ENCODE peak calls at places on chromosomes 3 and 15, in five cellular contexts. F is K562, A is GM12878, M is H1, I is HepG2. W is an unnamed sample.

GRCh38 chr3:149726716-149727407 is 25.4 kb downstream of the COMMD2 start:
- DNase-seq in F (no peak), A (peak), M (no peak), I (no peak), W (no peak)

GRCh38 chr3:111848246-111848645 is 10.8 kb upstream of the PHLDB2 start:
- DNase-seq in F (no peak), A (no peak), M (no peak), I (no peak), W (no peak)

GRCh38 chr15:98525625-98526024 is 122.7 kb upstream of the IGF1R start:
- DNase-seq in F (no peak), A (no peak), M (no peak), I (no peak), W (no peak)

GRCh38 chr3:48514431-48515227 is 10.7 kb upstream of the SHISA5 start:
- DNase-seq in F (no peak), A (no peak), M (no peak), I (no peak), W (no peak)

GRCh38 chr3:146262711-146263110 is 11.8 kb upstream of the PLSCR4 start:
- DNase-seq in F (no peak), A (no peak), M (no peak), I (no peak), W (no peak)

GRCh38 chr3:124395584-124396340 is 334.5 kb upstream of the UMPS start:
- DNase-seq in F (no peak), A (no peak), M (no peak), I (no peak), W (no peak)

GRCh38 chr3:183626877-183627594 is 8.4 kb upstream of the KLHL24 start:
- DNase-seq in F (no peak), A (no peak), M (no peak), I (no peak), W (no peak)

GRCh38 chr15:44075535-44075934 is 119.5 kb downstream of the FRMD5 start:
- DNase-seq in F (no peak), A (no peak), M (no peak), I (no peak), W (no peak)

GRCh38 chr15:98648654-98649537 is 557 bp downstream of the IGF1R start:
- DNase-seq in F (peak), A (no peak), M (no peak), I (no peak), W (peak)

GRCh38 chr15:31200735-31201151 is 99.2 kb upstream of the TRPM1 start:
- DNase-seq in F (peak), A (no peak), M (no peak), I (peak), W (peak)

GRCh38 chr15:49313650-49314049 is 109.4 kb upstream of the FGF7 start:
- DNase-seq in F (no peak), A (no peak), M (no peak), I (no peak), W (no peak)

GRCh38 chr3:23461069-23461468 is 257.9 kb downstream of the UBE2E2 start:
- DNase-seq in F (no peak), A (no peak), M (no peak), I (no peak), W (no peak)

GRCh38 chr3:11188231-11188630 is 33.9 kb downstream of the HRH1 start:
- DNase-seq in F (no peak), A (no peak), M (no peak), I (no peak), W (no peak)

GRCh38 chr3:47409284-47409683 is 28.5 kb downstream of the PTPN23 start:
- DNase-seq in F (no peak), A (no peak), M (no peak), I (no peak), W (no peak)

GRCh38 chr3:133836497-133837158 is 31.0 kb downstream of the SRPRB start:
- DNase-seq in F (no peak), A (no peak), M (no peak), I (no peak), W (no peak)

GRCh38 chr3:117036259-117036799 is 326.8 kb downstream of the TUSC7 start:
- DNase-seq in F (no peak), A (no peak), M (no peak), I (no peak), W (no peak)

GRCh38 chr15:43498988-43499387 is 6.0 kb upstream of the TP53BP1 start:
- DNase-seq in F (no peak), A (no peak), M (no peak), I (no peak), W (no peak)

GRCh38 chr3:122416966-122417365 is 1.1 kb upstream of the WDR5B start:
- DNase-seq in F (no peak), A (no peak), M (no peak), I (no peak), W (no peak)

GRCh38 chr3:7436542-7436941 is 575.6 kb downstream of the GRM7 start:
- DNase-seq in F (no peak), A (no peak), M (no peak), I (no peak), W (no peak)

GRCh38 chr3:58217209-58217811 is 6.5 kb upstream of the DNASE1L3 start:
- DNase-seq in F (no peak), A (no peak), M (no peak), I (peak), W (peak)

GRCh38 chr15:48946088-48946839 is 17.5 kb downstream of the SHC4 start:
- DNase-seq in F (peak), A (no peak), M (no peak), I (no peak), W (no peak)

DNA sequence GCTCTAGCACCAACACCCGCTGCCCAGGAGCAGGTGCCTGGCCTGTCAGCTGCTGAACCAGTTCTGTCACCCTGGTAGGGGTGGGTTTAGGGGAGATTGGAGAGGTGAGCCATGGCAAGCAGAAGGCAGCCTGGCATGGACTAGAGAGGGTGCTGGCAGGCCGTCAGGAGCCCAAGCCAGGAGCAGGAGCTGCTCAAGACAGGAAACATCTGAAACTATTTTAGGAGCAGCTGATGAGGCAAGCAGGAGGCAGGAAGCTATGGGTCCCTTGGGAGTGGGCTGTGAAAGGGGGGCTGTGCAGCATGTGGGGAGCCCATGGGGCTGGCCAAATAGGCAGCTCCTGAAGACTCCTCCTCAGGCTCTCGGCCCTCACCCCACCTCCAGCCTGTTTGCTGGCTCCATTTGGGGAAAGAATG is 2.3 kb downstream of the INKA1 start:
- DNase-seq in F (no peak), A (no peak), M (no peak), I (no peak), W (no peak)
- TF ChIP-seq ATF3 in F (no peak), A (no peak), M (no peak), I (no peak), W (no peak)

GRCh38 chr3:98553751-98554150 is 22.0 kb downstream of the GPR15 start:
- DNase-seq in F (no peak), A (no peak), M (no peak), I (no peak), W (no peak)
- TF ChIP-seq ATF2 in F (no peak), A (peak), M (no peak), I (no peak), W (no peak)

GRCh38 chr3:17494117-17494809 is 248.2 kb downstream of the TBC1D5 start:
- DNase-seq in F (no peak), A (no peak), M (no peak), I (no peak), W (peak)

GRCh38 chr3:17489139-17489538 is 253.3 kb downstream of the TBC1D5 start:
- DNase-seq in F (no peak), A (no peak), M (no peak), I (no peak), W (no peak)

GRCh38 chr3:17491601-17492000 is 250.8 kb downstream of the TBC1D5 start:
- DNase-seq in F (no peak), A (no peak), M (no peak), I (no peak), W (no peak)
- TF ChIP-seq ATF3 in F (no peak), A (no peak), M (no peak), I (no peak), W (no peak)

DNA sequence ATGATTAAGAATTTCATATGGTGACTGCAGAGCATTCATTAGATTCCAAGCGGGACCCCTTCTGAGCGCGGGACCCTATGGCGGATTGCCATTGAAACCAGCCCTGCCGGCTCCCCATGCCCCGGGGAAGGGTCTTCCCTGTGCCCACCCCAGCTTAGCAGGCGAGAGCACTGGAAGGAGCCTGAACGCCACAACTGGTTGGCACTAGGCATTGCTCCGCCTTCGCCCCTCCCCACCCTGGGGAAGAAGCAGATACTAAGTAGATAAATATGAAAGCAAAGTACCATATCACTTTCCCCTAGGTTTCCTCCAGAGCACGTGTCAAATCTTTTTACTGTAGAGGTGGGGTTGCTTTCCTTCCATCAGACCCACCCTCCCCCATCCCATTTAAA is 70.7 kb downstream of the CYP19A1 start:
- DNase-seq in F (no peak), A (no peak), M (no peak), I (no peak), W (peak)
- TF ChIP-seq ATF2 in F (no peak), A (no peak), M (no peak), I (no peak), W (no peak)